ENCODE peak calls at places on chromosomes 4 and X, in five cellular contexts. E, U, B, I and N are unnamed samples.

GRCh38 chr4:160129439-160129838 is 1026.6 kb downstream of the RAPGEF2 start:
- DNase-seq in I (no peak), E (no peak), U (no peak), B (no peak), N (no peak)

GRCh38 chr4:1367936-1368289 is 20.9 kb downstream of the UVSSA start:
- DNase-seq in I (no peak), E (no peak), B (no peak), U (no peak), N (no peak)

GRCh38 chr4:46387956-46388355 is 2.0 kb downstream of the GABRA2 start:
- DNase-seq in I (no peak), E (no peak), U (no peak), B (no peak), N (no peak)

GRCh38 chr4:84218002-84218401 is 281.1 kb downstream of the NKX6-1 start:
- DNase-seq in U (no peak), I (no peak), E (peak; percentile 37), B (no peak), N (no peak)

GRCh38 chrX:136768469-136769084 is 12.2 kb downstream of the ARHGEF6 start:
- DNase-seq in E (peak; percentile 37), I (peak; percentile 30), U (no peak), B (peak; percentile 71), N (peak; percentile 26)

GRCh38 chrX:40152173-40152705 is 54.5 kb upstream of the BCOR start:
- DNase-seq in I (peak; percentile 26), U (no peak), E (peak; percentile 65), B (no peak), N (no peak)

GRCh38 chrX:108270280-108270679 is 167.9 kb downstream of the COL4A6 start:
- DNase-seq in I (no peak), E (no peak), B (no peak), U (no peak), N (no peak)

GRCh38 chr4:153409924-153410501 is 56.1 kb upstream of the TMEM131L start:
- DNase-seq in B (no peak), E (no peak), U (no peak), I (no peak), N (no peak)

GRCh38 chrX:100994352-100995281 is 25.1 kb downstream of the ARL13A start:
- DNase-seq in U (no peak), B (no peak), I (peak; percentile 25), E (no peak), N (peak; percentile 3)

GRCh38 chr4:151674804-151675290 is 86.0 kb downstream of the GATB start:
- DNase-seq in I (no peak), B (peak; percentile 62), U (no peak), E (peak; percentile 83), N (no peak)

GRCh38 chrX:119004920-119005524 is 30.6 kb downstream of the LONRF3 start:
- DNase-seq in B (peak; percentile 50), I (peak; percentile 63), U (peak; percentile 21), E (peak; percentile 70), N (no peak)

GRCh38 chrX:10576777-10577444 is 43.5 kb downstream of the MID1 start:
- DNase-seq in I (no peak), B (no peak), E (no peak), U (no peak), N (no peak)

GRCh38 chr4:39729557-39729956 is 31.6 kb downstream of the UBE2K start:
- DNase-seq in E (no peak), B (no peak), I (no peak), U (no peak), N (no peak)

GRCh38 chrX:107672955-107673378 is 44.7 kb downstream of the PRPS1 start:
- DNase-seq in E (peak; percentile 81), U (peak; percentile 92), B (peak; percentile 33), I (peak; percentile 65), N (peak; percentile 59)

GRCh38 chr4:123555500-123556273 is 159.1 kb downstream of the SPRY1 start:
- DNase-seq in U (no peak), B (peak; percentile 54), E (no peak), I (no peak), N (no peak)

GRCh38 chr4:2817136-2817535 is 24.3 kb downstream of the SH3BP2 start:
- DNase-seq in U (no peak), E (no peak), I (no peak), B (no peak), N (no peak)

GRCh38 chr4:172147702-172148101 is 334.5 kb downstream of the GALNTL6 start:
- DNase-seq in I (no peak), U (no peak), E (no peak), B (no peak), N (no peak)

GRCh38 chr4:36243355-36244256 is 708 bp downstream of the ARAP2 start:
- DNase-seq in E (peak; percentile 32), U (no peak), B (peak; percentile 4), I (peak; percentile 25), N (no peak)

GRCh38 chr4:79413486-79413885 is 5.5 kb upstream of the GK2 start:
- DNase-seq in U (no peak), E (no peak), I (no peak), B (no peak), N (no peak)

GRCh38 chrX:133444952-133445831 is 29.9 kb upstream of the GPC4 start:
- DNase-seq in E (peak; percentile 76), B (no peak), U (no peak), I (no peak), N (no peak)

GRCh38 chr4:33628296-33628695 is 2616.0 kb downstream of the ARAP2 start:
- DNase-seq in B (no peak), E (no peak), U (no peak), I (no peak), N (no peak)

GRCh38 chr4:147733614-147734344 is 1.9 kb downstream of the ARHGAP10 start:
- DNase-seq in I (no peak), B (peak; percentile 38), U (no peak), E (no peak), N (no peak)

GRCh38 chrX:22486326-22486725 is 213.6 kb downstream of the CBLL2 start:
- DNase-seq in B (no peak), E (no peak), I (no peak), U (no peak), N (no peak)

GRCh38 chr4:24980064-24980690 is 50.6 kb downstream of the LGI2 start:
- DNase-seq in E (peak; percentile 65), I (peak; percentile 59), U (peak; percentile 25), B (peak; percentile 57), N (peak; percentile 25)

GRCh38 chrX:49986058-49986457 is 63.7 kb downstream of the CLCN5 start:
- DNase-seq in I (no peak), E (no peak), B (no peak), U (no peak), N (no peak)

GRCh38 chrX:53047228-53047627 is 1.4 kb upstream of the GPR173 start:
- DNase-seq in B (peak; percentile 24), U (no peak), E (no peak), I (no peak), N (no peak)

GRCh38 chr4:81471361-81472248 is at the start of gene RASGEF1B:
- DNase-seq in U (peak; percentile 97), I (peak; percentile 91), E (peak; percentile 75), B (peak; percentile 60), N (peak; percentile 49)

GRCh38 chr4:160180206-160180605 is 1077.3 kb downstream of the RAPGEF2 start:
- DNase-seq in B (no peak), I (no peak), U (no peak), E (no peak), N (no peak)

GRCh38 chr4:856468-856901 is 30.6 kb upstream of the CPLX1 start:
- DNase-seq in I (no peak), B (no peak), U (no peak), E (no peak), N (no peak)

GRCh38 chrX:149512225-149512885 is 7.2 kb upstream of the IDS start:
- DNase-seq in U (peak; percentile 47), E (peak; percentile 71), I (peak; percentile 46), B (peak; percentile 53), N (no peak)

GRCh38 chr4:38028556-38028955 is 68.4 kb downstream of the PTTG2 start:
- DNase-seq in I (no peak), B (no peak), U (no peak), E (no peak), N (no peak)

GRCh38 chrX:42755820-42756219 is 22.1 kb downstream of the PPP1R2C start:
- DNase-seq in I (no peak), B (peak; percentile 22), U (no peak), E (no peak), N (no peak)